ENCODE peak calls at places on chromosomes 5 and 9, in four cellular contexts. One of them, this sample, is unnamed.

GRCh38 chr5:74251106-74252032 is 389.2 kb downstream of the ENC1 start:
- DNase-seq in aorta: peak; percentile 62
- DNase-seq in heart right ventricle: peak; percentile 50
- DNase-seq in thoracic aorta: no peak
- DNase-seq in this sample: no peak

GRCh38 chr9:137902646-137903045 is 25.1 kb downstream of the CACNA1B start:
- DNase-seq in aorta: no peak
- DNase-seq in heart right ventricle: no peak
- DNase-seq in thoracic aorta: no peak
- DNase-seq in this sample: no peak

GRCh38 chr5:5291357-5291756 is 131.1 kb upstream of the ICE1 start:
- DNase-seq in aorta: no peak
- DNase-seq in heart right ventricle: peak; percentile 18
- DNase-seq in thoracic aorta: no peak
- DNase-seq in this sample: no peak

GRCh38 chr5:51226420-51226735 is 156.9 kb upstream of the ISL1 start:
- DNase-seq in aorta: no peak
- DNase-seq in heart right ventricle: no peak
- DNase-seq in thoracic aorta: no peak
- DNase-seq in this sample: no peak

GRCh38 chr9:110575169-110575568 is 4.4 kb downstream of the SVEP1 start:
- DNase-seq in aorta: peak; percentile 80
- DNase-seq in heart right ventricle: no peak
- DNase-seq in thoracic aorta: peak; percentile 19
- DNase-seq in this sample: no peak

GRCh38 chr5:176806137-176806536 is 4.2 kb upstream of the UNC5A start:
- DNase-seq in aorta: no peak
- DNase-seq in heart right ventricle: no peak
- DNase-seq in thoracic aorta: no peak
- DNase-seq in this sample: no peak

GRCh38 chr5:178237431-178238312 is 5.1 kb upstream of the PHYKPL start:
- DNase-seq in aorta: peak; percentile 45
- DNase-seq in heart right ventricle: no peak
- DNase-seq in thoracic aorta: no peak
- DNase-seq in this sample: no peak

GRCh38 chr5:93583799-93584530 is 943 bp downstream of the NR2F1 start:
- DNase-seq in aorta: peak; percentile 58
- DNase-seq in heart right ventricle: no peak
- DNase-seq in thoracic aorta: no peak
- DNase-seq in this sample: peak; percentile 76

GRCh38 chr9:3045153-3045552 is 201.3 kb upstream of the PUM3 start:
- DNase-seq in aorta: no peak
- DNase-seq in heart right ventricle: no peak
- DNase-seq in thoracic aorta: no peak
- DNase-seq in this sample: no peak

GRCh38 chr5:141369994-141370848 is at the start of gene PCDHGB3:
- DNase-seq in aorta: no peak
- DNase-seq in heart right ventricle: no peak
- DNase-seq in thoracic aorta: no peak
- DNase-seq in this sample: no peak

GRCh38 chr9:97470076-97470475 is 31.4 kb upstream of the TMOD1 start:
- DNase-seq in aorta: no peak
- DNase-seq in heart right ventricle: no peak
- DNase-seq in thoracic aorta: no peak
- DNase-seq in this sample: no peak

GRCh38 chr5:125190232-125191051 is 444.0 kb upstream of the ZNF608 start:
- DNase-seq in aorta: no peak
- DNase-seq in heart right ventricle: no peak
- DNase-seq in thoracic aorta: no peak
- DNase-seq in this sample: no peak

GRCh38 chr5:37554403-37554739 is 175.3 kb downstream of the WDR70 start:
- DNase-seq in aorta: no peak
- DNase-seq in heart right ventricle: no peak
- DNase-seq in thoracic aorta: no peak
- DNase-seq in this sample: no peak

GRCh38 chr9:114909657-114910056 is 20.7 kb downstream of the TNFSF8 start:
- DNase-seq in aorta: no peak
- DNase-seq in heart right ventricle: no peak
- DNase-seq in thoracic aorta: no peak
- DNase-seq in this sample: no peak

GRCh38 chr9:133968966-133969617 is 23.0 kb downstream of the VAV2 start:
- DNase-seq in aorta: peak; percentile 20
- DNase-seq in heart right ventricle: no peak
- DNase-seq in thoracic aorta: no peak
- DNase-seq in this sample: peak; percentile 56

GRCh38 chr9:133862585-133863041 is 124.5 kb upstream of the SARDH start:
- DNase-seq in aorta: peak; percentile 87
- DNase-seq in heart right ventricle: peak; percentile 45
- DNase-seq in thoracic aorta: no peak
- DNase-seq in this sample: no peak

GRCh38 chr5:16666140-16666860 is 49.5 kb upstream of the RETREG1 start:
- DNase-seq in aorta: no peak
- DNase-seq in heart right ventricle: no peak
- DNase-seq in thoracic aorta: no peak
- DNase-seq in this sample: peak; percentile 68

GRCh38 chr9:35028341-35028740 is 38.8 kb downstream of the DNAJB5 start:
- DNase-seq in aorta: no peak
- DNase-seq in heart right ventricle: no peak
- DNase-seq in thoracic aorta: no peak
- DNase-seq in this sample: no peak

GRCh38 chr9:87813119-87813463 is 69.6 kb upstream of the SPATA31E1 start:
- DNase-seq in aorta: no peak
- DNase-seq in heart right ventricle: no peak
- DNase-seq in thoracic aorta: no peak
- DNase-seq in this sample: no peak

GRCh38 chr5:167961731-167962130 is 329.7 kb upstream of the WWC1 start:
- DNase-seq in aorta: no peak
- DNase-seq in heart right ventricle: no peak
- DNase-seq in thoracic aorta: no peak
- DNase-seq in this sample: no peak

GRCh38 chr5:119411935-119412623 is 40.2 kb upstream of the HSD17B4 start:
- DNase-seq in aorta: peak; percentile 68
- DNase-seq in heart right ventricle: peak; percentile 65
- DNase-seq in thoracic aorta: no peak
- DNase-seq in this sample: peak; percentile 69
- H3K4me1 ChIP-seq in aorta: no peaks in the 10 kb centered on the region
- H3K4me1 ChIP-seq in heart right ventricle: no peaks in the 10 kb centered on the region
- H3K4me1 ChIP-seq in thoracic aorta: no peaks in the 10 kb centered on the region
- H3K4me1 ChIP-seq in this sample: peaks cover 3% of the 10 kb centered on the region

DNA sequence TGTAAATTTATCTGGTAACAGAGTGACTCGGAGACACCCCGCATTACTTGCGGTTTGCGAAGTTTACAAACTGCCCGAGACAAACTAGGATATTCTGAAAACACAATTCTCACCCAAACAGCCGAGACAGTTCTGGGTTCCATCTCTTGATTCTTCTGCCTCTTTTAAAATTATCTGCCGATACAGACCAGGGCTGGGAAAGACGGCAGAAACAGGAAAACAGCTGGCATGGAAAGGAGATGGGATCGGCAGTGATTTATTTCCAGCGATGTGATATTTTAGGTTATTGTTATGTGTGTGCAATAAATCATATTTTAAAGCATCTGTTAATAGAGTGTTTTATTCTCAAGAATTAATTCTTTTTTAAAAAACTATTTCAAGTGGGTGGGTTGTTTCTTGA is 93.3 kb upstream of the LMX1B start:
- DNase-seq in aorta: no peak
- DNase-seq in heart right ventricle: no peak
- DNase-seq in thoracic aorta: no peak
- DNase-seq in this sample: peak; percentile 6
- H3K4me1 ChIP-seq in aorta: no peaks in the 10 kb centered on the region
- H3K4me1 ChIP-seq in heart right ventricle: peaks cover 34% of the 10 kb centered on the region
- H3K4me1 ChIP-seq in thoracic aorta: peaks cover 9% of the 10 kb centered on the region
- H3K4me1 ChIP-seq in this sample: no peaks in the 10 kb centered on the region

GRCh38 chr5:39422886-39423285 is 1.9 kb downstream of the DAB2 start:
- DNase-seq in aorta: no peak
- DNase-seq in heart right ventricle: no peak
- DNase-seq in thoracic aorta: no peak
- DNase-seq in this sample: no peak
- H3K4me1 ChIP-seq in aorta: peaks cover 9% of the 10 kb centered on the region
- H3K4me1 ChIP-seq in heart right ventricle: peaks cover 81% of the 10 kb centered on the region
- H3K4me1 ChIP-seq in thoracic aorta: peaks cover 43% of the 10 kb centered on the region
- H3K4me1 ChIP-seq in this sample: no peaks in the 10 kb centered on the region

GRCh38 chr9:136607334-136607919 is 55.3 kb upstream of the EGFL7 start:
- DNase-seq in aorta: no peak
- DNase-seq in heart right ventricle: no peak
- DNase-seq in thoracic aorta: no peak
- DNase-seq in this sample: no peak

GRCh38 chr9:136603901-136604816 is 58.3 kb upstream of the NOTCH1 start:
- DNase-seq in aorta: no peak
- DNase-seq in heart right ventricle: peak; percentile 63
- DNase-seq in thoracic aorta: no peak
- DNase-seq in this sample: no peak

GRCh38 chr9:136606687-136607333 is 55.9 kb upstream of the EGFL7 start:
- DNase-seq in aorta: no peak
- DNase-seq in heart right ventricle: no peak
- DNase-seq in thoracic aorta: no peak
- DNase-seq in this sample: no peak

GRCh38 chr9:136604823-136605525 is 57.7 kb upstream of the EGFL7 start:
- DNase-seq in aorta: no peak
- DNase-seq in heart right ventricle: no peak
- DNase-seq in thoracic aorta: no peak
- DNase-seq in this sample: no peak

GRCh38 chr9:136605966-136606365 is 56.8 kb upstream of the EGFL7 start:
- DNase-seq in aorta: peak; percentile 77
- DNase-seq in heart right ventricle: peak; percentile 54
- DNase-seq in thoracic aorta: no peak
- DNase-seq in this sample: no peak
- H3K4me1 ChIP-seq in aorta: no peaks in the 10 kb centered on the region
- H3K4me1 ChIP-seq in heart right ventricle: peaks cover 46% of the 10 kb centered on the region
- H3K4me1 ChIP-seq in thoracic aorta: no peaks in the 10 kb centered on the region
- H3K4me1 ChIP-seq in this sample: no peaks in the 10 kb centered on the region

This sample was measured in pancreas.